ENCODE peak calls at places on chromosome 9, in eight cellular contexts. One of them, this sample, is unnamed.
A peak's percentile ranks its signal among the peaks of the same experiment; 100 is the strongest.

GRCh38 chr9:22512495-22512894 is 65.9 kb downstream of the DMRTA1 start:
- DNase-seq in cardiac fibroblast: no peak
- DNase-seq in CD8-positive, alpha-beta T cell: no peak
- DNase-seq in foreskin fibroblast: no peak
- DNase-seq in body of pancreas: no peak
- DNase-seq in lower lobe of right lung: no peak
- DNase-seq in cardiac muscle cell: no peak
- DNase-seq in mammary epithelial cell: no peak
- DNase-seq in this sample: no peak

GRCh38 chr9:17503196-17503595 is 75.7 kb upstream of the SH3GL2 start:
- DNase-seq in cardiac fibroblast: no peak
- DNase-seq in cardiac muscle cell: no peak
- DNase-seq in CD8-positive, alpha-beta T cell: no peak
- DNase-seq in foreskin fibroblast: no peak
- DNase-seq in lower lobe of right lung: no peak
- DNase-seq in mammary epithelial cell: no peak
- DNase-seq in body of pancreas: no peak
- DNase-seq in this sample: no peak

GRCh38 chr9:34550016-34550680 is 27.4 kb upstream of the ENHO start:
- DNase-seq in CD8-positive, alpha-beta T cell: no peak
- DNase-seq in body of pancreas: peak; percentile 8
- DNase-seq in lower lobe of right lung: no peak
- DNase-seq in cardiac muscle cell: no peak
- DNase-seq in foreskin fibroblast: no peak
- DNase-seq in mammary epithelial cell: no peak
- DNase-seq in cardiac fibroblast: no peak
- DNase-seq in this sample: no peak

GRCh38 chr9:118929317-118929716 is 439.9 kb downstream of the BRINP1 start:
- DNase-seq in mammary epithelial cell: peak; percentile 55
- DNase-seq in lower lobe of right lung: no peak
- DNase-seq in cardiac fibroblast: no peak
- DNase-seq in CD8-positive, alpha-beta T cell: no peak
- DNase-seq in body of pancreas: no peak
- DNase-seq in foreskin fibroblast: peak; percentile 3
- DNase-seq in cardiac muscle cell: no peak
- DNase-seq in this sample: peak; percentile 16

GRCh38 chr9:93461414-93461743 is 8.0 kb upstream of the FAM120AOS start:
- DNase-seq in foreskin fibroblast: no peak
- DNase-seq in mammary epithelial cell: no peak
- DNase-seq in cardiac fibroblast: no peak
- DNase-seq in cardiac muscle cell: no peak
- DNase-seq in lower lobe of right lung: no peak
- DNase-seq in CD8-positive, alpha-beta T cell: no peak
- DNase-seq in body of pancreas: no peak
- DNase-seq in this sample: no peak

GRCh38 chr9:29928072-29928471 is 2354.8 kb upstream of the C9orf72 start:
- DNase-seq in cardiac fibroblast: no peak
- DNase-seq in body of pancreas: no peak
- DNase-seq in foreskin fibroblast: no peak
- DNase-seq in cardiac muscle cell: no peak
- DNase-seq in CD8-positive, alpha-beta T cell: no peak
- DNase-seq in mammary epithelial cell: no peak
- DNase-seq in lower lobe of right lung: no peak
- DNase-seq in this sample: no peak

GRCh38 chr9:79660615-79661014 is 88.8 kb downstream of the TLE4 start:
- DNase-seq in body of pancreas: no peak
- DNase-seq in foreskin fibroblast: no peak
- DNase-seq in mammary epithelial cell: no peak
- DNase-seq in cardiac fibroblast: no peak
- DNase-seq in CD8-positive, alpha-beta T cell: no peak
- DNase-seq in lower lobe of right lung: no peak
- DNase-seq in cardiac muscle cell: no peak
- DNase-seq in this sample: no peak

GRCh38 chr9:34550681-34551270 is 28.0 kb upstream of the ENHO start:
- DNase-seq in foreskin fibroblast: no peak
- DNase-seq in lower lobe of right lung: no peak
- DNase-seq in cardiac fibroblast: no peak
- DNase-seq in CD8-positive, alpha-beta T cell: no peak
- DNase-seq in mammary epithelial cell: no peak
- DNase-seq in body of pancreas: peak; percentile 6
- DNase-seq in cardiac muscle cell: no peak
- DNase-seq in this sample: no peak

GRCh38 chr9:92608221-92609141 is 61.5 kb downstream of the IPPK start:
- DNase-seq in body of pancreas: no peak
- DNase-seq in CD8-positive, alpha-beta T cell: no peak
- DNase-seq in foreskin fibroblast: no peak
- DNase-seq in mammary epithelial cell: no peak
- DNase-seq in cardiac muscle cell: peak; percentile 17
- DNase-seq in cardiac fibroblast: peak; percentile 26
- DNase-seq in lower lobe of right lung: no peak
- DNase-seq in this sample: no peak

GRCh38 chr9:130935660-130936271 is 3.3 kb downstream of the FIBCD1 start:
- DNase-seq in body of pancreas: no peak
- DNase-seq in foreskin fibroblast: peak; percentile 69
- DNase-seq in lower lobe of right lung: no peak
- DNase-seq in mammary epithelial cell: no peak
- DNase-seq in CD8-positive, alpha-beta T cell: no peak
- DNase-seq in cardiac muscle cell: no peak
- DNase-seq in cardiac fibroblast: no peak
- DNase-seq in this sample: no peak

GRCh38 chr9:120043448-120043847 is 536.5 kb downstream of the CDK5RAP2 start:
- DNase-seq in cardiac muscle cell: no peak
- DNase-seq in mammary epithelial cell: peak; percentile 11
- DNase-seq in cardiac fibroblast: no peak
- DNase-seq in CD8-positive, alpha-beta T cell: no peak
- DNase-seq in lower lobe of right lung: no peak
- DNase-seq in foreskin fibroblast: no peak
- DNase-seq in body of pancreas: no peak
- DNase-seq in this sample: peak; percentile 2

GRCh38 chr9:70413798-70414775 is at the start of gene KLF9:
- DNase-seq in body of pancreas: peak; percentile 95
- DNase-seq in mammary epithelial cell: peak; percentile 97
- DNase-seq in foreskin fibroblast: peak; percentile 97
- DNase-seq in lower lobe of right lung: peak; percentile 94
- DNase-seq in cardiac fibroblast: peak; percentile 99
- DNase-seq in CD8-positive, alpha-beta T cell: peak; percentile 82
- DNase-seq in cardiac muscle cell: peak; percentile 99
- DNase-seq in this sample: peak; percentile 99

GRCh38 chr9:85727500-85727899 is 14.3 kb downstream of the AGTPBP1 start:
- DNase-seq in cardiac fibroblast: peak; percentile 53
- DNase-seq in lower lobe of right lung: no peak
- DNase-seq in CD8-positive, alpha-beta T cell: no peak
- DNase-seq in foreskin fibroblast: no peak
- DNase-seq in body of pancreas: no peak
- DNase-seq in mammary epithelial cell: no peak
- DNase-seq in cardiac muscle cell: peak; percentile 44
- DNase-seq in this sample: no peak

GRCh38 chr9:17742065-17742464 is 163.2 kb downstream of the SH3GL2 start:
- DNase-seq in foreskin fibroblast: no peak
- DNase-seq in body of pancreas: no peak
- DNase-seq in cardiac fibroblast: no peak
- DNase-seq in lower lobe of right lung: no peak
- DNase-seq in mammary epithelial cell: no peak
- DNase-seq in CD8-positive, alpha-beta T cell: no peak
- DNase-seq in cardiac muscle cell: no peak
- DNase-seq in this sample: peak; percentile 4

GRCh38 chr9:129665008-129665771 is at the start of gene PRRX2:
- DNase-seq in cardiac muscle cell: peak; percentile 34
- DNase-seq in body of pancreas: no peak
- DNase-seq in lower lobe of right lung: no peak
- DNase-seq in CD8-positive, alpha-beta T cell: no peak
- DNase-seq in mammary epithelial cell: no peak
- DNase-seq in cardiac fibroblast: no peak
- DNase-seq in foreskin fibroblast: peak; percentile 67
- DNase-seq in this sample: no peak

GRCh38 chr9:19999491-20000057 is 210.7 kb upstream of the SLC24A2 start:
- DNase-seq in body of pancreas: no peak
- DNase-seq in foreskin fibroblast: peak; percentile 97
- DNase-seq in CD8-positive, alpha-beta T cell: no peak
- DNase-seq in cardiac fibroblast: peak; percentile 58
- DNase-seq in mammary epithelial cell: peak; percentile 96
- DNase-seq in cardiac muscle cell: peak; percentile 71
- DNase-seq in lower lobe of right lung: no peak
- DNase-seq in this sample: peak; percentile 96

GRCh38 chr9:129962376-129962765 is 80.6 kb downstream of the FNBP1 start:
- DNase-seq in CD8-positive, alpha-beta T cell: no peak
- DNase-seq in cardiac fibroblast: no peak
- DNase-seq in body of pancreas: no peak
- DNase-seq in foreskin fibroblast: no peak
- DNase-seq in cardiac muscle cell: peak; percentile 35
- DNase-seq in mammary epithelial cell: peak; percentile 18
- DNase-seq in lower lobe of right lung: no peak
- DNase-seq in this sample: no peak

GRCh38 chr9:127661342-127661741 is 45.4 kb upstream of the CFAP157 start:
- DNase-seq in cardiac muscle cell: no peak
- DNase-seq in cardiac fibroblast: peak; percentile 6
- DNase-seq in body of pancreas: no peak
- DNase-seq in foreskin fibroblast: no peak
- DNase-seq in mammary epithelial cell: no peak
- DNase-seq in CD8-positive, alpha-beta T cell: no peak
- DNase-seq in lower lobe of right lung: no peak
- DNase-seq in this sample: no peak

GRCh38 chr9:107438211-107439030 is 51.1 kb downstream of the KLF4 start:
- DNase-seq in mammary epithelial cell: no peak
- DNase-seq in cardiac muscle cell: no peak
- DNase-seq in cardiac fibroblast: no peak
- DNase-seq in body of pancreas: no peak
- DNase-seq in lower lobe of right lung: no peak
- DNase-seq in CD8-positive, alpha-beta T cell: no peak
- DNase-seq in foreskin fibroblast: peak; percentile 4
- DNase-seq in this sample: no peak

GRCh38 chr9:131845286-131846011 is 105.6 kb upstream of the RAPGEF1 start:
- DNase-seq in cardiac muscle cell: no peak
- DNase-seq in mammary epithelial cell: no peak
- DNase-seq in CD8-positive, alpha-beta T cell: no peak
- DNase-seq in lower lobe of right lung: no peak
- DNase-seq in foreskin fibroblast: no peak
- DNase-seq in body of pancreas: no peak
- DNase-seq in cardiac fibroblast: no peak
- DNase-seq in this sample: no peak

GRCh38 chr9:34079181-34079580 is 30.5 kb upstream of the UBAP2 start:
- DNase-seq in body of pancreas: no peak
- DNase-seq in lower lobe of right lung: no peak
- DNase-seq in mammary epithelial cell: peak; percentile 82
- DNase-seq in cardiac muscle cell: no peak
- DNase-seq in foreskin fibroblast: peak; percentile 44
- DNase-seq in CD8-positive, alpha-beta T cell: no peak
- DNase-seq in cardiac fibroblast: no peak
- DNase-seq in this sample: peak; percentile 91

GRCh38 chr9:131503626-131504465 is 1.1 kb downstream of the POMT1 start:
- DNase-seq in mammary epithelial cell: peak; percentile 68
- DNase-seq in cardiac fibroblast: no peak
- DNase-seq in lower lobe of right lung: no peak
- DNase-seq in body of pancreas: no peak
- DNase-seq in CD8-positive, alpha-beta T cell: peak; percentile 19
- DNase-seq in cardiac muscle cell: no peak
- DNase-seq in foreskin fibroblast: peak; percentile 56
- DNase-seq in this sample: peak; percentile 72

GRCh38 chr9:89795555-89796195 is 190.9 kb downstream of the GADD45G start:
- DNase-seq in mammary epithelial cell: no peak
- DNase-seq in lower lobe of right lung: peak; percentile 14
- DNase-seq in cardiac fibroblast: no peak
- DNase-seq in body of pancreas: no peak
- DNase-seq in cardiac muscle cell: no peak
- DNase-seq in CD8-positive, alpha-beta T cell: no peak
- DNase-seq in foreskin fibroblast: no peak
- DNase-seq in this sample: no peak

GRCh38 chr9:87657190-87657589 is 68.7 kb upstream of the CTSL start:
- DNase-seq in cardiac muscle cell: peak; percentile 41
- DNase-seq in lower lobe of right lung: peak; percentile 62
- DNase-seq in cardiac fibroblast: peak; percentile 24
- DNase-seq in mammary epithelial cell: no peak
- DNase-seq in CD8-positive, alpha-beta T cell: no peak
- DNase-seq in body of pancreas: no peak
- DNase-seq in foreskin fibroblast: no peak
- DNase-seq in this sample: no peak

GRCh38 chr9:100492952-100493351 is 20.0 kb downstream of the TMEFF1 start:
- DNase-seq in cardiac fibroblast: peak; percentile 61
- DNase-seq in CD8-positive, alpha-beta T cell: no peak
- DNase-seq in lower lobe of right lung: no peak
- DNase-seq in body of pancreas: no peak
- DNase-seq in mammary epithelial cell: no peak
- DNase-seq in cardiac muscle cell: peak; percentile 63
- DNase-seq in foreskin fibroblast: no peak
- DNase-seq in this sample: no peak

GRCh38 chr9:134395727-134396257 is 69.5 kb downstream of the RXRA start:
- DNase-seq in mammary epithelial cell: no peak
- DNase-seq in cardiac muscle cell: no peak
- DNase-seq in body of pancreas: no peak
- DNase-seq in foreskin fibroblast: no peak
- DNase-seq in lower lobe of right lung: no peak
- DNase-seq in CD8-positive, alpha-beta T cell: no peak
- DNase-seq in cardiac fibroblast: no peak
- DNase-seq in this sample: no peak
- H3K4me3 ChIP-seq in mammary epithelial cell: no peak overlapping the region
- H3K4me3 ChIP-seq in cardiac muscle cell: no peak overlapping the region
- H3K4me3 ChIP-seq in body of pancreas: no peak overlapping the region
- H3K4me3 ChIP-seq in foreskin fibroblast: no peak overlapping the region
- H3K4me3 ChIP-seq in lower lobe of right lung: peak overlapping the region; percentile 14
- H3K4me3 ChIP-seq in CD8-positive, alpha-beta T cell: peak overlapping the region; percentile 60
- H3K4me3 ChIP-seq in cardiac fibroblast: no peak overlapping the region
- H3K4me3 ChIP-seq in this sample: no peak overlapping the region

GRCh38 chr9:124776952-124777645 is at the start of gene OLFML2A:
- DNase-seq in lower lobe of right lung: no peak
- DNase-seq in body of pancreas: no peak
- DNase-seq in CD8-positive, alpha-beta T cell: no peak
- DNase-seq in cardiac fibroblast: no peak
- DNase-seq in mammary epithelial cell: no peak
- DNase-seq in foreskin fibroblast: no peak
- DNase-seq in cardiac muscle cell: no peak
- DNase-seq in this sample: peak; percentile 32
- TF ChIP-seq CTCF in lower lobe of right lung: peak; percentile 39
- TF ChIP-seq CTCF in body of pancreas: no peak
- TF ChIP-seq CTCF in CD8-positive, alpha-beta T cell: no peak
- TF ChIP-seq CTCF in cardiac fibroblast: no peak
- TF ChIP-seq CTCF in mammary epithelial cell: no peak
- TF ChIP-seq CTCF in foreskin fibroblast: peak; percentile 6
- TF ChIP-seq CTCF in cardiac muscle cell: peak; percentile 27
- TF ChIP-seq CTCF in this sample: no peak

GRCh38 chr9:94922098-94922607 is 195.7 kb downstream of the AOPEP start:
- DNase-seq in lower lobe of right lung: peak; percentile 71
- DNase-seq in CD8-positive, alpha-beta T cell: no peak
- DNase-seq in mammary epithelial cell: peak; percentile 69
- DNase-seq in foreskin fibroblast: peak; percentile 91
- DNase-seq in body of pancreas: peak; percentile 64
- DNase-seq in cardiac muscle cell: peak; percentile 96
- DNase-seq in cardiac fibroblast: peak; percentile 96
- DNase-seq in this sample: peak; percentile 75
- H3K4me3 ChIP-seq in lower lobe of right lung: no peak overlapping the region
- H3K4me3 ChIP-seq in CD8-positive, alpha-beta T cell: no peak overlapping the region
- H3K4me3 ChIP-seq in mammary epithelial cell: no peak overlapping the region
- H3K4me3 ChIP-seq in foreskin fibroblast: no peak overlapping the region
- H3K4me3 ChIP-seq in body of pancreas: no peak overlapping the region
- H3K4me3 ChIP-seq in cardiac muscle cell: no peak overlapping the region
- H3K4me3 ChIP-seq in cardiac fibroblast: no peak overlapping the region
- H3K4me3 ChIP-seq in this sample: no peak overlapping the region

DNA sequence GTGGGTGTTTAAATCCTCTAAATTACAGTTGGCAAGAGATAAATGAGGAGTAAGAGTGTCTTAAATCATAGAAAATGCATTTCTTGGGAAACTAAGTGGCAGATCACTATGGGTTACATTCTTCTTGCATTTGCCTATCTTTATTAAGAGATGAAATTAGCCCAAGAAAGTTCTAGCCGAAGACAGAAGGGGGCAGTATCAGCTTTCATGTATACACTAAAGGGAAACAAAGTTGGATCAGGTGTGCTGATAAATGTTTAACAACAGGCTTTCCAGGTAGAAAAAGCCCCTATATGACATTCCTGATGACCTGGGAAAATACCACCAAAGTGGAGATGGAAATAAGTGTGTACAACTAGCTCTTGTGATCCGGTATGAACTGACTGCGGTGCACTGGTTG is 81.9 kb upstream of the TLR4 start:
- DNase-seq in mammary epithelial cell: no peak
- DNase-seq in CD8-positive, alpha-beta T cell: no peak
- DNase-seq in lower lobe of right lung: no peak
- DNase-seq in body of pancreas: no peak
- DNase-seq in cardiac muscle cell: no peak
- DNase-seq in foreskin fibroblast: no peak
- DNase-seq in cardiac fibroblast: no peak
- DNase-seq in this sample: no peak
- TF ChIP-seq CTCF in mammary epithelial cell: peak; percentile 32
- TF ChIP-seq CTCF in CD8-positive, alpha-beta T cell: no peak
- TF ChIP-seq CTCF in lower lobe of right lung: no peak
- TF ChIP-seq CTCF in body of pancreas: no peak
- TF ChIP-seq CTCF in cardiac muscle cell: no peak
- TF ChIP-seq CTCF in foreskin fibroblast: no peak
- TF ChIP-seq CTCF in cardiac fibroblast: peak; percentile 17
- TF ChIP-seq CTCF in this sample: no peak

This sample was measured in epithelial cell of esophagus.